ENCODE peak calls at places on chromosome 14, in five cellular contexts. I is left ventricle myocardium inferior, V is fibroblast of lung, H is cardiac muscle cell, P is brain microvascular endothelial cell. R is an unnamed sample.

GRCh38 chr14:94119071-94119470 is 8.5 kb downstream of the IFI27 start:
- DNase-seq in I (no peak), H (no peak), V (no peak), P (no peak), R (no peak)

GRCh38 chr14:37452323-37452722 is 142.7 kb downstream of the FOXA1 start:
- DNase-seq in I (no peak), P (no peak), V (no peak), H (no peak), R (no peak)

GRCh38 chr14:33525626-33526025 is 425.2 kb downstream of the EGLN3 start:
- DNase-seq in P (no peak), V (peak; percentile 14), H (no peak), I (no peak), R (peak; percentile 6)

GRCh38 chr14:25041484-25041883 is 8.5 kb downstream of the STXBP6 start:
- DNase-seq in H (no peak), I (no peak), P (no peak), V (no peak), R (no peak)

GRCh38 chr14:80385340-80385739 is 174.0 kb upstream of the DIO2 start:
- DNase-seq in H (no peak), I (no peak), V (no peak), P (no peak), R (no peak)

GRCh38 chr14:68305738-68306137 is 486.2 kb downstream of the RAD51B start:
- DNase-seq in I (no peak), H (no peak), V (no peak), P (no peak), R (no peak)

GRCh38 chr14:68181395-68182326 is 362.1 kb downstream of the RAD51B start:
- DNase-seq in H (no peak), P (no peak), I (no peak), V (peak; percentile 75), R (peak; percentile 56)

GRCh38 chr14:76832503-76832988 is 6.3 kb downstream of the LRRC74A start:
- DNase-seq in I (no peak), H (no peak), P (no peak), V (no peak), R (no peak)

GRCh38 chr14:57707219-57707618 is 158.7 kb downstream of the SLC35F4 start:
- DNase-seq in H (no peak), P (no peak), I (no peak), V (no peak), R (no peak)

GRCh38 chr14:93648440-93649168 is 139.7 kb downstream of the PRIMA1 start:
- DNase-seq in I (no peak), P (peak; percentile 3), H (peak; percentile 30), V (no peak), R (no peak)

GRCh38 chr14:26947265-26947664 is 349.4 kb upstream of the NOVA1 start:
- DNase-seq in V (no peak), H (peak; percentile 19), I (no peak), P (no peak), R (no peak)

GRCh38 chr14:77406718-77407117 is 16.6 kb downstream of the NOXRED1 start:
- DNase-seq in I (no peak), P (no peak), H (no peak), V (peak; percentile 19), R (no peak)

GRCh38 chr14:79502751-79503148 is 708.6 kb downstream of the DIO2 start:
- DNase-seq in V (no peak), H (no peak), I (no peak), P (no peak), R (no peak)

GRCh38 chr14:29558516-29558915 is 369.1 kb downstream of the PRKD1 start:
- DNase-seq in I (no peak), V (peak; percentile 70), P (no peak), H (no peak), R (peak; percentile 34)

GRCh38 chr14:95496690-95497241 is 19.7 kb downstream of the SYNE3 start:
- DNase-seq in P (no peak), I (no peak), V (peak; percentile 87), H (no peak), R (peak; percentile 69)

GRCh38 chr14:100476012-100476822 is 111.0 kb downstream of the BEGAIN start:
- DNase-seq in H (peak; percentile 21), I (no peak), P (peak; percentile 94), V (peak; percentile 83), R (peak; percentile 42)
- TF ChIP-seq CTCF in H (no peak), I (no peak), P (no peak), V (no peak), R (no peak)

GRCh38 chr14:100710391-100711116 is 16.1 kb upstream of the DLK1 start:
- DNase-seq in P (no peak), V (no peak), I (no peak), H (no peak), R (no peak)

GRCh38 chr14:100709252-100709955 is 17.3 kb upstream of the DLK1 start:
- DNase-seq in H (peak; percentile 52), P (no peak), V (peak; percentile 46), I (peak; percentile 39), R (peak; percentile 68)

GRCh38 chr14:100708349-100709217 is 18.1 kb upstream of the DLK1 start:
- DNase-seq in V (peak; percentile 74), I (peak; percentile 70), H (peak; percentile 66), P (no peak), R (peak; percentile 21)

GRCh38 chr14:100711117-100711462 is 15.6 kb upstream of the DLK1 start:
- DNase-seq in H (no peak), I (no peak), V (no peak), P (no peak), R (no peak)

DNA sequence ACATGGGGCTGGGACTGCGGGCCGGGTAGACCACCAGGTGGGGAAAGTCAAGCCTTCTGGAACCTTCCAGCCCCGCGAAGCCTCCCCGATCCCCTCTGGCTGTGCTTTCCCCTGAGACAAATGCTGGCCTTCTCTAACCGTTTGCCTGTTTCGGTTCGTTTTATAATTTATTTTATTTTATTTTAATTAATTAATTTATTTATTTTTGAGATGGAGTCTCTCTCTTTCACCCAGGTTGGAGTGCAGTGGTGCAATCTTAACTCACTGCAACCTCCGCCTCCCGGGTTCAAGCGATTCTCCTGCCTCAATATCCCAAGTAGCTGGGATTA is 16.8 kb upstream of the DLK1 start:
- DNase-seq in I (no peak), H (no peak), P (no peak), V (no peak), R (no peak)
- H3K4me3 ChIP-seq in I (peak overlapping the region; percentile 48), H (no peak overlapping the region), P (no peak overlapping the region), V (no peak overlapping the region), R (peak overlapping the region; percentile 11)

DNA sequence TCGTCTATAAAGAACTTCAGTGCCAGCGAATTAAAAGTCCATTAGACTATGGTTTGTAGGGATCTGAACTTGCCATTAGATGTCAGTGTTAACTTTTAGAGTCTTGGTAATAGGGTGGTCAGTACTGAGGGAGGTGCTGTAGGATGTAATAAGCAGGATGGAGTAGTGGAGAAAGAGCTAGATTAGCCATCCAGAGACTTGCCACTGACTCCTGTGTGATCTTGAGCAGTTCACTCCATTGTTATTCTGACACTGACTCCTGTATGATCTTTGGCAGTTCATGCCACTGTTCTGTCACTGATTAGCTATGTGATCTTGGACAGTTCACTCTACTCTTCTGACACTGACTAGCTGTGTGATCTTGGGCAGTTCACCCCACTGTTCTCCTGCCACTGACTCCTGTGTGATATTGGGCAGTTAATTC is 133.6 kb downstream of the TTLL5 start:
- DNase-seq in I (no peak), V (peak; percentile 87), H (peak; percentile 31), P (peak; percentile 46), R (peak; percentile 69)
- TF ChIP-seq CTCF in I (peak; percentile 61), V (peak; percentile 65), H (peak; percentile 68), P (peak; percentile 45), R (peak; percentile 55)

DNA sequence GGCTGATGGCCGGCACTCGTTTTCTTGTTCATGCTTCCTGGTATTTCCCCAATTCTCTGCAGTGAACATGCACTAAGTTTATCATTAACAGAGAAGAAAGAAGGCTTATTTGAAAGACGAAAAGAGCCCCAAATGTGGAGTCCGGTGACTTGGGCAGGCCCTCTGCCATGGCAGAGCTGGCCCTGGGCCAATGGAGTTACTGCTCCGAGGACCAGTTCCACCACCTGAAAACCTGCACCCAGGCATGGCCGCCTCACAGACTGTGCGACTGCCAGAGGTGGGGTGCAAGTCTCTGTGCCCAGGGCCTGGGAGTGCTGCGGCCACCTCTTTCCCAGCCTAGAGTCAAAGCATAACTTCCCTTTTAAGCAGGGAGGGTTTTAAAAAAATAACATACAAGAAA is 24.9 kb downstream of the DEGS2 start:
- DNase-seq in P (no peak), V (no peak), H (no peak), I (no peak), R (no peak)
- H3K4me3 ChIP-seq in P (no peak overlapping the region), V (no peak overlapping the region), H (no peak overlapping the region), I (no peak overlapping the region), R (no peak overlapping the region)

DNA sequence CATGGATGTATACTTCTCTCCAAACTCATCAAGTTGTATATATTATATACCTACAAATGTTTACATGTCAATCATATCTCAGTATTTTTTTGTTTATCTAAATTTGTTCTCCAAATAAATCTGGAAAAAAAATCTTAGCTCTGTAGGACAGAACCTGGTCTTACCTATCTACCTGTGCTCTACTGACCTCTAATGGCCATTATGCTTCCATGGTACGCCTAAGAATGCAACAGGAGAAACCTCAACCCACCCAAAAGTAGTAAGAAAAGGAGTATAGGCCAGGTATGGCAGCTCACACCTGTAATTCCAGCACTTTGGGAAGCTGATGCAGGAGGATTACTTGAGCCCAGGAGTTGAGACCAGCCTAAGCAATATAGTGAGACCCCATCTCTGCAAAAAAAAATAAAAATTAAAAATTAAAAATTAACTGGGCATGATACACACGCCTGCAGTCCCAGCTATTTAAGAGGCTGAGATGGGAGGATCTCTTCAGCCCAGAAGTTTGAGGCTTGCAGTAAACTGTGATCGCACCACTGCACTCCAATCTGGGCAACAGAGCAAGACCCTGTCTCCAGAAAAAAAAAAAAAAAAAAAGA is 8.7 kb downstream of the OR11H4 start:
- DNase-seq in V (no peak), H (no peak), I (no peak), P (no peak), R (no peak)
- TF ChIP-seq CTCF in V (no peak), H (no peak), I (no peak), P (no peak), R (no peak)

DNA sequence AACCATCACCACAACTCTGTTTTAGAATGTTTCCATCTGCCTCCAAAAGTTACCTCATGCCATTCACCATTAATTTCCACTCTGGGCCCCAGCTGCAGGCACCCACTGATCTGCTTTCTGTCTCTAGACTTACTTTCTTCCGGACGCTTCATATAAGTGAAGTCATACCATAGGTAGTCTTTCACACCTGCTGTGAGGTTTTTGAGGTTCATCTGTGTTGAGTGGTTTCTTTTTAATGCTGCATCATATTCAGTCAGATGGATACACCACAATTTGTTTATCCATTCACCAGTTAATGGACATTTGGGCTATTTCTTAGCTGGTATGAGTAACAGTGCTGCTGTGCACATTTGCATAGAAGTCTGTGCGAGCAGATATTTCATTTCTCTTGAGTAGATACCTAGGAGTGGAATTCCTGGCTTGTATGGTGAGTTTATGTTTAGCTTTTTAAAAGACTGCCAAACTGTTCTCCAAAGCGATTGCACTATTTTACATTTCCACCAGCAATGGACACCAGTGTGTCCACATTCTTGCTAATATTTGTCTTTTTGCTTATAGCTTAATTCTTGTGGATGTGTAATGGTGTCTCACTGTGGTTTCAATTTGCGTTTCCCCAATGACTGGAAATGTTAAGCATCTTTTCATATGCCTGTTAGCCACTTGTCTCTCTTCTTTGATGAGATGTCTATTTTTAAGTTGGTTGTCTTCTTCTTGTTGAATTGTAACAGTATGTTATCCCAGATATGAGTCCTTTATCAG is 48.3 kb downstream of the ZFYVE21 start:
- DNase-seq in P (no peak), H (no peak), V (no peak), I (no peak), R (no peak)
- H3K4me3 ChIP-seq in P (no peak overlapping the region), H (no peak overlapping the region), V (no peak overlapping the region), I (no peak overlapping the region), R (no peak overlapping the region)

DNA sequence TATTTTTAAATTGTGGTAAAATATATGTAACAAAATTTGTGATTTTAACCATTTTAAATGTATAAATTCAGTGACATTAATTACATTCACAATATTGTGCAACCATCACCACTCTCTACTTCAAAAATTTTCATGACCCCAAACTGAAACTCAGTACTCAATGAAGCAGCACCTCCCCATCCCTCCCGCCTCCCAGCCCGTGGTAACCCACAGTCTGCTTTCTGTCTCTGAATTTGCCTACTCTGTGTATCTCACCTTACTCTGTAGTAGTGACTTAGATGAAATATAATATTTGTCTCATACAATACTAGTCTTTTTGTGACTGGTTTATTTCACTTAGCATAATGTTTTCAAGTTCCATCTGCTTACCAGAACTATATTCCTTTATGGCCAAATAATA is 36.2 kb downstream of the EML1 start:
- DNase-seq in H (no peak), V (no peak), P (no peak), I (no peak), R (no peak)
- TF ChIP-seq CTCF in H (no peak), V (no peak), P (no peak), I (no peak), R (no peak)